ENCODE peak calls at places on chromosomes 16 and 17, in seven cellular contexts. J is upper lobe of right lung, B is mesenchymal stem cell, Q is keratinocyte, F is uterus, U is trophoblast cell, A is vagina. Y is an unnamed sample.

GRCh38 chr16:67447508-67448076 is 16.7 kb downstream of the HSD11B2 start:
- DNase-seq in J (no peak), B (peak; percentile 55), Q (no peak), F (peak; percentile 65), U (peak; percentile 75), A (no peak), Y (peak; percentile 87)

GRCh38 chr16:66935319-66936011 is at the start of gene CES2:
- DNase-seq in J (no peak), B (peak; percentile 30), Q (peak; percentile 57), F (no peak), U (peak; percentile 25), A (no peak), Y (peak; percentile 68)

GRCh38 chr16:69523571-69523970 is 42.2 kb upstream of the NFAT5 start:
- DNase-seq in J (no peak), B (no peak), Q (no peak), F (no peak), U (peak; percentile 73), A (no peak), Y (no peak)

GRCh38 chr17:12627776-12628491 is 37.8 kb upstream of the MYOCD start:
- DNase-seq in J (no peak), B (peak; percentile 89), Q (no peak), F (no peak), U (peak; percentile 98), A (no peak), Y (no peak)

GRCh38 chr16:58222532-58223316 is 24.8 kb upstream of the CSNK2A2 start:
- DNase-seq in J (no peak), B (peak; percentile 7), Q (peak; percentile 23), F (no peak), U (peak; percentile 72), A (no peak), Y (peak; percentile 47)

GRCh38 chr16:55476625-55477533 is 2.1 kb upstream of the MMP2 start:
- DNase-seq in J (no peak), B (no peak), Q (no peak), F (peak; percentile 80), U (no peak), A (no peak), Y (no peak)

GRCh38 chr16:82782715-82783251 is 156.0 kb downstream of the CDH13 start:
- DNase-seq in J (no peak), B (no peak), Q (no peak), F (peak; percentile 35), U (no peak), A (no peak), Y (peak; percentile 37)

GRCh38 chr16:30499284-30499683 is 26.7 kb downstream of the ITGAL start:
- DNase-seq in J (no peak), B (no peak), Q (no peak), F (no peak), U (peak; percentile 8), A (no peak), Y (peak; percentile 37)

GRCh38 chr17:43791589-43791988 is 11.4 kb downstream of the CFAP97D1 start:
- DNase-seq in J (no peak), B (peak; percentile 55), Q (no peak), F (no peak), U (peak; percentile 40), A (no peak), Y (peak; percentile 61)

GRCh38 chr16:19963306-19963705 is 78.7 kb upstream of the GPRC5B start:
- DNase-seq in J (no peak), B (no peak), Q (no peak), F (no peak), U (no peak), A (no peak), Y (no peak)

GRCh38 chr16:29977063-29977462 is 3.4 kb downstream of the TAOK2 start:
- DNase-seq in J (no peak), B (no peak), Q (no peak), F (no peak), U (no peak), A (no peak), Y (no peak)

GRCh38 chr17:40486513-40487370 is 14.7 kb downstream of the TNS4 start:
- DNase-seq in J (no peak), B (peak; percentile 78), Q (peak; percentile 41), F (no peak), U (peak; percentile 72), A (no peak), Y (no peak)

GRCh38 chr17:43418441-43419374 is 19.9 kb downstream of the ARL4D start:
- DNase-seq in J (no peak), B (peak; percentile 93), Q (peak; percentile 73), F (peak; percentile 66), U (peak; percentile 80), A (no peak), Y (peak; percentile 53)

GRCh38 chr17:80832266-80832676 is 159.4 kb upstream of the CHMP6 start:
- DNase-seq in J (peak; percentile 32), B (peak; percentile 79), Q (no peak), F (peak; percentile 62), U (peak; percentile 4), A (no peak), Y (peak; percentile 91)

GRCh38 chr17:14245002-14245401 is 8.3 kb upstream of the CDRT15 start:
- DNase-seq in J (no peak), B (no peak), Q (no peak), F (no peak), U (no peak), A (no peak), Y (peak; percentile 24)

GRCh38 chr16:11239644-11240632 is 16.1 kb downstream of the SOCS1 start:
- DNase-seq in J (no peak), B (no peak), Q (no peak), F (no peak), U (no peak), A (no peak), Y (no peak)

GRCh38 chr16:17277981-17278381 is 192.8 kb downstream of the XYLT1 start:
- DNase-seq in J (no peak), B (no peak), Q (no peak), F (peak; percentile 27), U (peak; percentile 34), A (no peak), Y (peak; percentile 69)

GRCh38 chr17:76263896-76264295 is 1.3 kb upstream of the UBALD2 start:
- DNase-seq in J (no peak), B (peak; percentile 17), Q (no peak), F (no peak), U (peak; percentile 52), A (no peak), Y (no peak)

GRCh38 chr16:50778284-50779163 is 36.6 kb downstream of the CYLD start:
- DNase-seq in J (no peak), B (no peak), Q (no peak), F (no peak), U (no peak), A (no peak), Y (no peak)

GRCh38 chr16:83964684-83965443 is 3.2 kb upstream of the NECAB2 start:
- DNase-seq in J (no peak), B (no peak), Q (no peak), F (no peak), U (no peak), A (no peak), Y (no peak)

GRCh38 chr16:78788276-78788675 is 688.8 kb downstream of the WWOX start:
- DNase-seq in J (no peak), B (no peak), Q (no peak), F (no peak), U (no peak), A (no peak), Y (no peak)

GRCh38 chr17:76132574-76133338 is 8.3 kb downstream of the FOXJ1 start:
- DNase-seq in J (peak; percentile 88), B (no peak), Q (peak; percentile 11), F (no peak), U (peak; percentile 21), A (no peak), Y (peak; percentile 91)

GRCh38 chr17:72580321-72581127 is 459.7 kb downstream of the SOX9 start:
- DNase-seq in J (no peak), B (no peak), Q (no peak), F (no peak), U (no peak), A (no peak), Y (no peak)

GRCh38 chr17:28406478-28406824 is 439 bp upstream of the SLC46A1 start:
- DNase-seq in J (peak; percentile 49), B (peak; percentile 16), Q (no peak), F (no peak), U (no peak), A (no peak), Y (peak; percentile 51)

GRCh38 chr17:82961366-82962162 is 117.8 kb upstream of the METRNL start:
- DNase-seq in J (peak; percentile 60), B (no peak), Q (no peak), F (no peak), U (no peak), A (no peak), Y (no peak)

GRCh38 chr16:70576431-70577255 is 53.0 kb downstream of the SF3B3 start:
- DNase-seq in J (no peak), B (peak; percentile 85), Q (no peak), F (no peak), U (peak; percentile 38), A (no peak), Y (no peak)

GRCh38 chr17:78484300-78485159 is 92.7 kb downstream of the DNAH17 start:
- DNase-seq in J (peak; percentile 76), B (peak; percentile 45), Q (no peak), F (no peak), U (no peak), A (no peak), Y (peak; percentile 98)
- H3K4me3 ChIP-seq in J (peak overlapping the region; percentile 21), B (peak overlapping the region; percentile 55), Q (peak overlapping the region; percentile 25), F (no peak overlapping the region), U (no peak overlapping the region), A (peak overlapping the region; percentile 13), Y (peak overlapping the region; percentile 64)

DNA sequence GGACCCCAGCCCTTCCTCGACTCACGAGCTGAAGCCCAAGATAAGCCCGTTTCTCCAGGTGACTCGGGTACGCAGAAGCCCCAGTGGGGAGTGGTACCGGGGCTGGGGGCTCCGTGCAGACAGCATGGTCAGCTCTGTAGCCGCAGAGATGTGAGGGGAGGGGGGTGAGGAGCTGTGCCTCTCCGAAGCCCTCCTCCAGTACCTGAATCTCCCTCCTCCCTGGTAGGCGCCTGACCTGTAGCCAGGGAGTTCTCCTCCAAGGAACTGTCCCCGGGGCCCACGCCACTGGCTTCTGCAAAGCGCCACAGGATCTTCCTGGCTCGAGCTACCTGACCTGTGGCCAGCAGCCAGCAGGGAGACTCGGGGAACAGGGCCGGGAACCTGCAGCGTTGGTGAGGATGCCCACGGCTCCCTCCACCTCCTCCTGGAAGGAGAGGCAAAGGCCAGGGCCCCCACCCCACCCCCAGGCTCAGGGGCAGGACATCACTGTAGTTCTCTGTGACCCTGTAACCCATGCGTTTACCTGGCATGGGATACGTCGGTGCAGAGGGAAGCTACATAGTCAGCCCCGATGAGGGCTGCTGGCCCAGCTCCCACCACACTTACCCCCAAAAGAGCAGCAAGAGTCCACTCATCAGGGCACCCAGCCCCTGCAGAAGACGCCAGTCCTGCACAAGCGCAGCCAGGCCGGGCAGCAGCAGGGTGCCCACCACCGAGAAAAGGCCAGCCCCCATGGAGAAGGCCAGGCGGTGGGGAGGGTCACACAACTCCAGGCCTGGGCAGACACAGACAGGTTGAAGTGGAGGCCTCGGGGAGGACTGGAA is 1.7 kb downstream of the SLC22A31 start:
- DNase-seq in J (peak; percentile 65), B (no peak), Q (no peak), F (no peak), U (no peak), A (no peak), Y (peak; percentile 60)
- H3K36me3 ChIP-seq in J (no peaks in the 10 kb centered on the region), B (peaks cover 7% of the 10 kb centered on the region), Q (no peaks in the 10 kb centered on the region), F (no peaks in the 10 kb centered on the region), U (no peaks in the 10 kb centered on the region), A (no peaks in the 10 kb centered on the region), Y (no peaks in the 10 kb centered on the region)

GRCh38 chr16:85178596-85178995 is 66.3 kb upstream of the CIBAR2 start:
- DNase-seq in J (no peak), B (no peak), Q (no peak), F (no peak), U (no peak), A (no peak), Y (no peak)
- H3K27me3 ChIP-seq in J (no peaks in the 10 kb centered on the region), B (no peaks in the 10 kb centered on the region), Q (no peaks in the 10 kb centered on the region), F (no peaks in the 10 kb centered on the region), U (no peaks in the 10 kb centered on the region), A (no peaks in the 10 kb centered on the region), Y (no peaks in the 10 kb centered on the region)

GRCh38 chr17:229130-229944 is 47.9 kb upstream of the DOC2B start:
- DNase-seq in J (peak; percentile 48), B (no peak), Q (no peak), F (no peak), U (no peak), A (no peak), Y (no peak)
- H3K4me3 ChIP-seq in J (no peak overlapping the region), B (no peak overlapping the region), Q (no peak overlapping the region), F (no peak overlapping the region), U (peak overlapping the region; percentile 23), A (no peak overlapping the region), Y (no peak overlapping the region)